ENCODE peak calls at places on chromosomes 6 and 20, in five cellular contexts. G is myocyte; K is CD4-positive, alpha-beta memory T cell; D is activated CD4-positive, CD25-positive, alpha-beta regulatory T cell; V is epithelial cell of prostate. E is an unnamed sample.

GRCh38 chr20:44137210-44137781 is 49.7 kb downstream of the JPH2 start:
- DNase-seq in G (peak), K (no peak), D (no peak), V (no peak), E (no peak)

GRCh38 chr6:162726997-162727346 is 594 bp downstream of the PRKN start:
- DNase-seq in G (peak), K (no peak), D (no peak), V (no peak), E (no peak)

GRCh38 chr6:107789361-107789760 is 34.8 kb downstream of the SCML4 start:
- DNase-seq in G (peak), K (no peak), D (no peak), V (no peak), E (no peak)

GRCh38 chr6:33633462-33634158 is 12.5 kb downstream of the ITPR3 start:
- DNase-seq in G (peak), K (peak), D (peak), V (no peak), E (peak)

GRCh38 chr20:44471481-44471882 is 4.2 kb upstream of the TTPAL start:
- DNase-seq in G (peak), K (no peak), D (no peak), V (no peak), E (no peak)

GRCh38 chr6:52130440-52130839 is 43.0 kb upstream of the PKHD1 start:
- DNase-seq in G (peak), K (no peak), D (no peak), V (no peak), E (no peak)

GRCh38 chr6:42197574-42198362 is 3.0 kb upstream of the GUCA1B start:
- DNase-seq in G (peak), K (no peak), D (no peak), V (no peak), E (no peak)

GRCh38 chr6:65646494-65647035 is 60.5 kb downstream of the EYS start:
- DNase-seq in G (no peak), K (no peak), D (no peak), V (no peak), E (no peak)

GRCh38 chr20:4898282-4898681 is 103.0 kb downstream of the SLC23A2 start:
- DNase-seq in G (peak), K (no peak), D (no peak), V (peak), E (no peak)

GRCh38 chr6:34908194-34908593 is 19.1 kb downstream of the ANKS1A start:
- DNase-seq in G (no peak), K (no peak), D (no peak), V (no peak), E (no peak)

GRCh38 chr6:5190467-5190866 is 70.3 kb downstream of the LYRM4 start:
- DNase-seq in G (peak), K (no peak), D (no peak), V (peak), E (no peak)

GRCh38 chr20:50804453-50805348 is 9.8 kb downstream of the BCAS4 start:
- DNase-seq in G (no peak), K (peak), D (no peak), V (no peak), E (no peak)

GRCh38 chr20:33460711-33461110 is 17.1 kb upstream of the SNTA1 start:
- DNase-seq in G (no peak), K (no peak), D (no peak), V (no peak), E (peak)

GRCh38 chr6:83952830-83953229 is 80.7 kb upstream of the MRAP2 start:
- DNase-seq in G (no peak), K (no peak), D (no peak), V (no peak), E (no peak)

GRCh38 chr6:110270166-110270565 is 88.0 kb downstream of the METTL24 start:
- DNase-seq in G (no peak), K (no peak), D (no peak), V (no peak), E (no peak)

GRCh38 chr6:7991992-7992815 is 72.0 kb downstream of the BLOC1S5 start:
- DNase-seq in G (peak), K (no peak), D (no peak), V (no peak), E (no peak)

GRCh38 chr20:48718914-48719578 is 108.8 kb downstream of the PREX1 start:
- DNase-seq in G (no peak), K (peak), D (no peak), V (no peak), E (no peak)

GRCh38 chr6:75201901-75202672 is 3.8 kb downstream of the COL12A1 start:
- DNase-seq in G (no peak), K (no peak), D (no peak), V (no peak), E (peak)

GRCh38 chr6:76026101-76026500 is 46.4 kb downstream of the IMPG1 start:
- DNase-seq in G (peak), K (no peak), D (no peak), V (no peak), E (no peak)

GRCh38 chr20:15593061-15593460 is 980.2 kb downstream of the KIF16B start:
- DNase-seq in G (no peak), K (no peak), D (no peak), V (no peak), E (no peak)

GRCh38 chr6:159212881-159213280 is 43.7 kb downstream of the FNDC1 start:
- DNase-seq in G (no peak), K (no peak), D (no peak), V (no peak), E (no peak)

GRCh38 chr20:34445177-34446065 is 70.8 kb upstream of the DYNLRB1 start:
- DNase-seq in G (no peak), K (no peak), D (no peak), V (no peak), E (no peak)

GRCh38 chr6:109626311-109626710 is 64.7 kb downstream of the AK9 start:
- DNase-seq in G (no peak), K (no peak), D (no peak), V (no peak), E (no peak)

GRCh38 chr6:36805107-36805797 is 34.0 kb downstream of the CPNE5 start:
- DNase-seq in G (no peak), K (no peak), D (no peak), V (no peak), E (no peak)

GRCh38 chr6:74598473-74599393 is 607.1 kb downstream of the COL12A1 start:
- DNase-seq in G (no peak), K (no peak), D (no peak), V (peak), E (no peak)

GRCh38 chr6:151370509-151371078 is 20.8 kb downstream of the ZBTB2 start:
- DNase-seq in G (no peak), K (no peak), D (no peak), V (no peak), E (no peak)

GRCh38 chr20:17889226-17889625 is 79.4 kb downstream of the SNX5 start:
- DNase-seq in G (no peak), K (no peak), D (no peak), V (no peak), E (no peak)

GRCh38 chr6:125314019-125314581 is 12.3 kb upstream of the HDDC2 start:
- DNase-seq in G (peak), K (peak), D (no peak), V (no peak), E (peak)

GRCh38 chr6:52063584-52064400 is 23.6 kb downstream of the PKHD1 start:
- DNase-seq in G (peak), K (peak), D (peak), V (no peak), E (peak)

GRCh38 chr6:169230322-169230665 is 23.4 kb downstream of the THBS2 start:
- DNase-seq in G (no peak), K (no peak), D (no peak), V (no peak), E (no peak)

GRCh38 chr20:53050338-53050737 is 78.2 kb downstream of the TSHZ2 start:
- DNase-seq in G (no peak), K (no peak), D (no peak), V (no peak), E (no peak)

GRCh38 chr6:27795697-27796494 is 116.3 kb downstream of the OR2B2 start:
- DNase-seq in G (peak), K (peak), D (peak), V (no peak), E (peak)

GRCh38 chr20:34621383-34622367 is 55.2 kb downstream of the PIGU start:
- DNase-seq in G (no peak), K (no peak), D (no peak), V (no peak), E (peak)

GRCh38 chr6:132487762-132488161 is 25.2 kb downstream of the STX7 start:
- DNase-seq in G (no peak), K (no peak), D (no peak), V (no peak), E (no peak)

E was measured in NCI-H2081.